ENCODE peak calls at places on chromosomes 11 and 22, in four cellular contexts. F, C, V and W are unnamed samples.
A peak's percentile ranks its signal among the peaks of the same experiment; 100 is the strongest.

GRCh38 chr11:120513436-120514315 is 2.1 kb downstream of the GRIK4 start:
- DNase-seq in F (no peak), C (no peak), V (no peak), W (no peak)

GRCh38 chr22:24170189-24170588 is 11.1 kb upstream of the SUSD2 start:
- DNase-seq in F (no peak), C (no peak), V (no peak), W (no peak)

GRCh38 chr11:3052567-3052966 is 4.7 kb downstream of the CARS1 start:
- DNase-seq in F (no peak), C (no peak), V (no peak), W (no peak)

GRCh38 chr22:20918663-20919220 is 1.5 kb downstream of the CRKL start:
- DNase-seq in F (peak; percentile 11), C (no peak), V (no peak), W (no peak)

GRCh38 chr22:49877642-49878041 is 24.0 kb downstream of the ZBED4 start:
- DNase-seq in F (no peak), C (no peak), V (no peak), W (no peak)

GRCh38 chr11:359181-359714 is 10.1 kb upstream of the B4GALNT4 start:
- DNase-seq in F (no peak), C (no peak), V (no peak), W (no peak)

GRCh38 chr11:36151933-36152580 is 137.2 kb downstream of the COMMD9 start:
- DNase-seq in F (no peak), C (no peak), V (no peak), W (no peak)

GRCh38 chr11:10381730-10382129 is 73.3 kb upstream of the AMPD3 start:
- DNase-seq in F (no peak), C (no peak), V (peak; percentile 68), W (no peak)

GRCh38 chr11:35953081-35953480 is 9.2 kb downstream of the LDLRAD3 start:
- DNase-seq in F (no peak), C (no peak), V (no peak), W (no peak)

GRCh38 chr22:23065069-23065451 is 5.3 kb upstream of the GNAZ start:
- DNase-seq in F (no peak), C (no peak), V (no peak), W (no peak)

GRCh38 chr11:34595391-34595790 is 25.5 kb upstream of the EHF start:
- DNase-seq in F (no peak), C (no peak), V (no peak), W (no peak)

GRCh38 chr11:16839821-16840220 is 101.4 kb downstream of the C11orf58 start:
- DNase-seq in F (no peak), C (no peak), V (no peak), W (no peak)